ENCODE peak calls at places on chromosome 3, in eight cellular contexts. C is A549, N is heart right ventricle, L is breast epithelium, K is stomach, F is prostate gland, B is transverse colon, J is A673. X is an unnamed sample. For H3K4me1, the result is how much of the 10 kb centered on the place peaks cover.

GRCh38 chr3:39631136-39631535 is 163.7 kb downstream of the MOBP start:
- DNase-seq in K (no peak), N (no peak), C (no peak), J (no peak), L (no peak), F (no peak), B (no peak), X (no peak)

GRCh38 chr3:117721866-117722265 is 1012.3 kb downstream of the TUSC7 start:
- DNase-seq in F (no peak), J (no peak), K (no peak), B (no peak), L (no peak), C (no peak), N (no peak), X (no peak)

GRCh38 chr3:53775018-53775417 is 71.2 kb downstream of the CHDH start:
- DNase-seq in C (no peak), B (no peak), N (no peak), K (no peak), F (no peak), L (no peak), J (no peak), X (no peak)

GRCh38 chr3:101903426-101903825 is 54.1 kb downstream of the NFKBIZ start:
- DNase-seq in J (no peak), K (no peak), C (no peak), F (no peak), N (no peak), B (no peak), L (no peak), X (no peak)

GRCh38 chr3:5002174-5002870 is 23.1 kb downstream of the BHLHE40 start:
- DNase-seq in F (no peak), N (no peak), K (no peak), B (no peak), C (no peak), L (no peak), J (no peak), X (peak)

GRCh38 chr3:73529280-73530029 is 95.3 kb downstream of the PDZRN3 start:
- DNase-seq in L (no peak), N (no peak), B (no peak), C (no peak), F (no peak), K (no peak), J (no peak), X (no peak)

GRCh38 chr3:63979093-63979492 is 44.2 kb downstream of the PSMD6 start:
- DNase-seq in C (no peak), L (peak), K (no peak), J (no peak), F (no peak), B (no peak), N (no peak), X (peak)

GRCh38 chr3:73716418-73716817 is 91.7 kb upstream of the PDZRN3 start:
- DNase-seq in L (no peak), F (no peak), B (no peak), J (no peak), K (no peak), C (no peak), N (no peak), X (no peak)

GRCh38 chr3:195153121-195153520 is 117.8 kb downstream of the XXYLT1 start:
- DNase-seq in J (peak), K (no peak), L (no peak), C (no peak), F (no peak), B (no peak), N (peak), X (no peak)

GRCh38 chr3:32570426-32571191 is at the start of gene DYNC1LI1:
- DNase-seq in B (peak), L (peak), C (peak), K (peak), N (peak), J (peak), F (peak), X (peak)

GRCh38 chr3:194364652-194365434 is 4.7 kb downstream of the LRRC15 start:
- DNase-seq in J (peak), F (no peak), K (no peak), C (no peak), N (peak), L (no peak), B (peak), X (no peak)

GRCh38 chr3:66629431-66630368 is 128.9 kb upstream of the LRIG1 start:
- DNase-seq in B (no peak), L (no peak), J (no peak), N (no peak), F (no peak), C (no peak), K (no peak), X (no peak)

GRCh38 chr3:71035886-71036285 is 547.6 kb downstream of the FOXP1 start:
- DNase-seq in B (no peak), L (no peak), J (no peak), F (no peak), K (no peak), C (no peak), N (no peak), X (no peak)
- H3K27ac ChIP-seq in B (peak), L (no peak), J (peak), F (peak), K (peak), C (no peak), N (no peak), X (no peak)

GRCh38 chr3:177595789-177596188 is 398.5 kb upstream of the TBL1XR1 start:
- DNase-seq in B (no peak), J (no peak), K (no peak), F (no peak), N (no peak), L (no peak), C (no peak), X (no peak)
- H3K4me1 ChIP-seq in B (under half), J (under half), K (under half), F (under half), N (under half), L (under half), C (half or more), X (half or more)

GRCh38 chr3:17742837-17743659 is 617 bp upstream of the TBC1D5 start:
- DNase-seq in L (no peak), F (no peak), J (no peak), K (peak), C (no peak), N (no peak), B (no peak), X (no peak)

GRCh38 chr3:17741621-17742091 is 775 bp downstream of the TBC1D5 start:
- DNase-seq in B (no peak), F (no peak), C (no peak), N (no peak), K (no peak), J (no peak), L (no peak), X (no peak)

GRCh38 chr3:17742092-17742836 is at the start of gene TBC1D5:
- DNase-seq in B (peak), N (peak), K (peak), F (peak), J (peak), C (peak), L (peak), X (peak)

GRCh38 chr3:17738921-17739320 is 3.5 kb downstream of the TBC1D5 start:
- DNase-seq in C (peak), K (no peak), L (no peak), N (no peak), J (no peak), F (no peak), B (no peak), X (no peak)

GRCh38 chr3:17740703-17741102 is 1.7 kb downstream of the TBC1D5 start:
- DNase-seq in J (no peak), L (no peak), C (peak), K (no peak), F (no peak), B (no peak), N (no peak), X (no peak)
- H3K27ac ChIP-seq in J (no peak), L (peak), C (peak), K (peak), F (no peak), B (peak), N (peak), X (no peak)

GRCh38 chr3:160757624-160758106 is 1.6 kb downstream of the PPM1L start:
- DNase-seq in K (no peak), L (no peak), N (no peak), C (no peak), F (no peak), B (no peak), J (no peak), X (no peak)
- H3K4me1 ChIP-seq in K (under half), L (under half), N (under half), C (under half), F (under half), B (under half), J (under half), X (under half)

GRCh38 chr3:23764407-23764806 is 41.3 kb upstream of the UBE2E1 start:
- DNase-seq in N (no peak), K (no peak), B (no peak), C (no peak), F (no peak), L (no peak), J (no peak), X (no peak)

GRCh38 chr3:23760871-23761373 is 44.8 kb upstream of the UBE2E1 start:
- DNase-seq in J (no peak), B (no peak), C (no peak), L (no peak), F (no peak), N (no peak), K (no peak), X (no peak)

GRCh38 chr3:23763040-23763477 is 42.7 kb upstream of the UBE2E1 start:
- DNase-seq in N (peak), F (no peak), C (no peak), K (no peak), B (no peak), J (no peak), L (no peak), X (no peak)

GRCh38 chr3:23761440-23761896 is 44.3 kb upstream of the UBE2E1 start:
- DNase-seq in N (no peak), L (no peak), C (peak), B (peak), K (no peak), J (peak), F (no peak), X (no peak)

DNA sequence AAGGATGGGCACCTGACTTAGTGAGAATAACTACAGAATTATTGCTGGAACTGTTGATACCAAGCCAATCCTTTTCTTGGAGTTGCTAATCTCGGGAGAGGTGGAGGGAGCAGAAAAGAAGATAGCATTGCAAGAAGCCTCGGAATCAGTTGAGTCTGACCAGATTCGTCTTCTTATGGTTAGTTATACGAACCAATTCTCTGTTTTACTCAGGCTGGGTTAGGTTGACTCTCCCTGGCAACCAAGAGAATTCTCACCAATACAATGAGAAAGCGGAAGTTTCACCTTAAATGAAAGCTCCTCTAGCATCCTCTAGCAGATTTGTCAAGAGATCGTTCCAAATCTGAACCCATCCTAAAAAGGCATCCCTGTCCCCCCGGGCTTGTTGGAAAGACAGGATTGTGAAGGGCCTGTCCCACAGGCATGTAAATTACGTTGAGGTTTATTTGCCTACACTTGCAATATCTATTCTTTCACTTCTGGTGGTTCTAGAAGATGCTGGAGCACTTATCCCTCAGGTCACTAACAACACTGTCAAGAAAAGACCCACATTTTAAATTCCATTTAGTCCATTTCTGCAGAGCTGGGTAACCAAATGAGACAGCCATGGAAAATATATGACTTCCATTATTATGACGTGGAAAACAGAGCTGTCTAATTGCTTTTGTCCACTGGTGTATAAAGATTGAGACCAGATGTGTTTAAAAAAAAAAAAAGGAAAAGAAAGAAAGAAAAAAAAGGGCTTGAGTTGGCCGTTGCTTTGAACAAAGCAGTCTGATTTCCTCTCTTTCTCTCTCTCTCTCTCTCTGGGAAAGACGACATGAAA is 43.3 kb upstream of the UBE2E1 start:
- DNase-seq in B (no peak), J (no peak), N (no peak), C (no peak), F (no peak), L (no peak), K (no peak), X (no peak)
- H3K27ac ChIP-seq in B (no peak), J (no peak), N (peak), C (no peak), F (no peak), L (peak), K (peak), X (no peak)

GRCh38 chr3:31427623-31428022 is 105.1 kb upstream of the STT3B start:
- DNase-seq in B (no peak), N (no peak), C (no peak), L (no peak), K (no peak), F (no peak), J (no peak), X (no peak)
- H3K4me1 ChIP-seq in B (under half), N (under half), C (under half), L (under half), K (under half), F (under half), J (under half), X (under half)

GRCh38 chr3:242986-243706 is 46.6 kb downstream of the CHL1 start:
- DNase-seq in N (no peak), F (no peak), C (no peak), L (no peak), K (no peak), J (peak), B (no peak), X (no peak)
- H3K27ac ChIP-seq in N (no peak), F (no peak), C (no peak), L (peak), K (no peak), J (no peak), B (no peak), X (no peak)

DNA sequence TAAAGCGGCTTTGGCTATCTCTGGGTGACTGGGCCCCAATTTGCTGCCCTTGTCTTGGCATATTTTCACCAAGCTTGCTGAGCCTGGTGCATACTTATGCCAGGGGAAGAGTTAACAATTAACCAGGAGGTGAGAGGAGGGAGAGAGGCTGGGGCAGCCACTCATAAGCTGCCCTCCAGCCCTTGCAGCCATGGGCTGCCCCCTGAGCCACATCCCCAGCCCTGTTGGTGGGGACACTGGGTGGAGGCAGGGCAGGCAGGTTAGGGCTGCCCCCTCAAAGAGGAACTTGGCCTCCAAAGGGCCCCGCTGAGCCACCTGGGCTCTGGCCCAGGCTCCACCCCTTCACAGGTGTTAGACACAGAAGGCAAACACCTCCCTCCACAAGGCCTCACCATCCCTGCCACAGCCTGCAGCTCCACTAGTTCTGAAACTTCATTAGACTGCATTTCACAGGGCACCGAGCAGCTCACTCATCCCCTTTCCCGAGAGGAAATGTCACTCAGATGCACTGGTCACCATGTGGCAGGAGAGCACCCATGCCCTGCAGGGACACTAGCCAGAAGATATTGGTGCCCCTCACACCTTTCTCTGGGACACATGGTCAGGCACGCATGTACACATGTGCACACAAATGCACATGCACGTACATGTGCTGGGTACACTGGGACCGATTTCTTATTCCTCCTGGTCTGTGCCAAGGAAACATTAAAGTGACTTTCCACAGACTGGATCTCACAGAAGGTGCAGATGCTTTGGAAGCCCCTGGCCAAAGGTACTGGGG is 20.2 kb downstream of the AMOTL2 start:
- DNase-seq in N (no peak), B (peak), K (peak), C (no peak), L (no peak), F (no peak), J (no peak), X (no peak)
- H3K4me1 ChIP-seq in N (half or more), B (under half), K (half or more), C (half or more), L (under half), F (under half), J (under half), X (under half)

GRCh38 chr3:188214442-188214841 is 60.5 kb downstream of the LPP start:
- DNase-seq in L (no peak), F (no peak), J (no peak), N (no peak), B (no peak), C (no peak), K (no peak), X (no peak)

GRCh38 chr3:188219147-188219546 is 65.2 kb downstream of the LPP start:
- DNase-seq in B (no peak), N (no peak), C (peak), F (no peak), J (no peak), K (no peak), L (no peak), X (no peak)

GRCh38 chr3:188218571-188218970 is 64.6 kb downstream of the LPP start:
- DNase-seq in C (no peak), J (no peak), B (no peak), K (no peak), L (no peak), N (no peak), F (no peak), X (no peak)

GRCh38 chr3:188217681-188218080 is 63.7 kb downstream of the LPP start:
- DNase-seq in N (no peak), J (no peak), C (no peak), B (no peak), K (no peak), L (no peak), F (no peak), X (no peak)

GRCh38 chr3:188217011-188217463 is 63.1 kb downstream of the LPP start:
- DNase-seq in L (no peak), N (no peak), C (no peak), F (no peak), J (no peak), B (no peak), K (peak), X (no peak)
- H3K27ac ChIP-seq in L (peak), N (no peak), C (peak), F (peak), J (no peak), B (peak), K (peak), X (no peak)